ENCODE peak calls at places on chromosomes 4 and X, in ten cellular contexts. Z, N, Y, B, I, L, X, M, W and E are unnamed samples.

GRCh38 chr4:151407466-151408379 is 1.3 kb upstream of the FHIP1A start:
- DNase-seq in Z (peak), N (peak), Y (no peak), B (peak), I (no peak), L (no peak), X (peak), M (peak), W (peak), E (no peak)

GRCh38 chr4:8099981-8100464 is 58.6 kb downstream of the ABLIM2 start:
- DNase-seq in Z (no peak), N (no peak), Y (no peak), B (no peak), I (no peak), L (no peak), X (no peak), M (no peak), W (no peak), E (no peak)

GRCh38 chrX:20477836-20478532 is 211.3 kb upstream of the RPS6KA3 start:
- DNase-seq in Z (no peak), N (no peak), Y (no peak), B (no peak), I (no peak), L (no peak), X (no peak), M (no peak), W (no peak), E (no peak)

GRCh38 chr4:126364290-126364978 is 1049.7 kb downstream of the FAT4 start:
- DNase-seq in Z (no peak), N (no peak), Y (no peak), B (no peak), I (no peak), L (peak), X (no peak), M (no peak), W (peak), E (no peak)

GRCh38 chrX:154396948-154397887 is 959 bp upstream of the RPL10 start:
- DNase-seq in Z (peak), N (peak), Y (no peak), B (peak), I (no peak), L (peak), X (peak), M (peak), W (peak), E (no peak)

GRCh38 chr4:141810702-141811365 is 174.5 kb downstream of the IL15 start:
- DNase-seq in Z (no peak), N (no peak), Y (no peak), B (no peak), I (no peak), L (no peak), X (no peak), M (no peak), W (no peak), E (no peak)

GRCh38 chr4:95465010-95465409 is 83.8 kb downstream of the UNC5C start:
- DNase-seq in Z (no peak), N (no peak), Y (no peak), B (no peak), I (no peak), L (no peak), X (no peak), M (no peak), W (no peak), E (no peak)

GRCh38 chrX:44770111-44770510 is 73.7 kb upstream of the DUSP21 start:
- DNase-seq in Z (no peak), N (no peak), Y (no peak), B (no peak), I (no peak), L (no peak), X (no peak), M (no peak), W (no peak), E (no peak)

GRCh38 chrX:18620349-18620748 is 51.6 kb downstream of the RS1 start:
- DNase-seq in Z (no peak), N (no peak), Y (no peak), B (no peak), I (no peak), L (no peak), X (no peak), M (no peak), W (no peak), E (no peak)

GRCh38 chrX:17038681-17039161 is 92.3 kb downstream of the REPS2 start:
- DNase-seq in Z (peak), N (no peak), Y (peak), B (no peak), I (no peak), L (peak), X (no peak), M (no peak), W (no peak), E (no peak)

GRCh38 chrX:78123190-78123589 is 16.3 kb downstream of the TAF9B start:
- DNase-seq in Z (no peak), N (no peak), Y (no peak), B (no peak), I (no peak), L (peak), X (no peak), M (peak), W (no peak), E (no peak)

GRCh38 chr4:48033825-48034413 is 17.3 kb downstream of the NIPAL1 start:
- DNase-seq in Z (no peak), N (no peak), Y (no peak), B (peak), I (peak), L (peak), X (peak), M (peak), W (peak), E (no peak)

GRCh38 chr4:74168841-74169240 is 10.9 kb downstream of the MTHFD2L start:
- DNase-seq in Z (no peak), N (no peak), Y (no peak), B (no peak), I (no peak), L (no peak), X (no peak), M (no peak), W (no peak), E (no peak)

GRCh38 chrX:129000018-129000417 is 523.3 kb downstream of the SMARCA1 start:
- DNase-seq in Z (no peak), N (no peak), Y (no peak), B (no peak), I (no peak), L (no peak), X (no peak), M (no peak), W (no peak), E (no peak)

GRCh38 chrX:152600853-152601635 is 36.7 kb upstream of the GABRQ start:
- DNase-seq in Z (no peak), N (peak), Y (no peak), B (no peak), I (no peak), L (no peak), X (no peak), M (no peak), W (peak), E (no peak)

GRCh38 chr4:81031389-81032173 is 1.1 kb downstream of the BMP3 start:
- DNase-seq in Z (no peak), N (peak), Y (no peak), B (no peak), I (no peak), L (no peak), X (no peak), M (peak), W (no peak), E (no peak)